ENCODE peak calls at places on chromosomes 12 and 14, in seven cellular contexts. I is heart left ventricle, T is renal cortical epithelial cell, S is glomerular endothelial cell, W is H1, Y is WERI-Rb-1, D is ecto neural progenitor cell. Z is an unnamed sample.

GRCh38 chr14:100761481-100761880 is 34.8 kb downstream of the DLK1 start:
- DNase-seq in I (no peak), T (peak), S (peak), W (no peak), Y (no peak), D (no peak), Z (peak)

GRCh38 chr12:42372154-42372791 is 46.3 kb downstream of the PPHLN1 start:
- DNase-seq in I (no peak), T (peak), S (peak), W (no peak), Y (peak), D (no peak), Z (peak)

GRCh38 chr14:60656755-60657608 is 7.7 kb upstream of the SIX1 start:
- DNase-seq in I (peak), T (peak), S (no peak), W (no peak), Y (no peak), D (peak), Z (peak)

GRCh38 chr12:14651371-14651770 is 45.0 kb downstream of the GUCY2C start:
- DNase-seq in I (no peak), T (no peak), S (no peak), W (no peak), Y (no peak), D (no peak), Z (no peak)

GRCh38 chr12:116454950-116455447 is 104.2 kb upstream of the MAP1LC3B2 start:
- DNase-seq in I (no peak), T (peak), S (peak), W (no peak), Y (no peak), D (no peak), Z (peak)

GRCh38 chr12:101671157-101671791 is 26.2 kb upstream of the CHPT1 start:
- DNase-seq in I (no peak), T (peak), S (no peak), W (no peak), Y (no peak), D (no peak), Z (no peak)

GRCh38 chr14:71193663-71194062 is 286.4 kb downstream of the PCNX1 start:
- DNase-seq in I (no peak), T (peak), S (no peak), W (no peak), Y (no peak), D (no peak), Z (peak)

GRCh38 chr14:25049559-25050493 is at the start of gene STXBP6:
- DNase-seq in I (peak), T (no peak), S (no peak), W (no peak), Y (peak), D (peak), Z (no peak)

GRCh38 chr12:13661005-13661887 is 320.2 kb downstream of the GRIN2B start:
- DNase-seq in I (no peak), T (peak), S (peak), W (peak), Y (peak), D (peak), Z (peak)

GRCh38 chr14:80587096-80587724 is 354.3 kb downstream of the CEP128 start:
- DNase-seq in I (no peak), T (peak), S (peak), W (no peak), Y (no peak), D (no peak), Z (peak)

GRCh38 chr12:82841379-82841778 is 154.7 kb downstream of the TMTC2 start:
- DNase-seq in I (no peak), T (no peak), S (no peak), W (no peak), Y (no peak), D (no peak), Z (no peak)